ENCODE peak calls at places on chromosomes 4 and X, in six cellular contexts. O, V, K, P, W and E are unnamed samples.

GRCh38 chr4:16253127-16253960 is 27.1 kb upstream of the TAPT1 start:
- DNase-seq in O (peak), V (no peak), K (no peak), P (peak), W (no peak), E (no peak)

GRCh38 chrX:45196701-45197100 is 4.0 kb downstream of the DIPK2B start:
- DNase-seq in O (peak), V (no peak), K (no peak), P (peak), W (no peak), E (no peak)

GRCh38 chrX:141201962-141202361 is 25.0 kb upstream of the LDOC1 start:
- DNase-seq in O (no peak), V (no peak), K (no peak), P (no peak), W (no peak), E (no peak)

GRCh38 chr4:47913328-47913727 is 1.1 kb downstream of the NFXL1 start:
- DNase-seq in O (peak), V (no peak), K (no peak), P (peak), W (no peak), E (no peak)

GRCh38 chr4:158484173-158484885 is 37.4 kb upstream of the RXFP1 start:
- DNase-seq in O (no peak), V (no peak), K (no peak), P (peak), W (no peak), E (no peak)

GRCh38 chrX:141982296-141982695 is 78.6 kb downstream of the MAGEC1 start:
- DNase-seq in O (no peak), V (no peak), K (no peak), P (no peak), W (no peak), E (no peak)

GRCh38 chrX:47613082-47613481 is 6.6 kb downstream of the SYN1 start:
- DNase-seq in O (no peak), V (no peak), K (no peak), P (no peak), W (no peak), E (no peak)

GRCh38 chr4:57131849-57132745 is 21.9 kb upstream of the IGFBP7 start:
- DNase-seq in O (no peak), V (no peak), K (no peak), P (peak), W (no peak), E (no peak)

GRCh38 chrX:646228-646495 is 15.6 kb downstream of the SHOX start:
- DNase-seq in O (no peak), V (no peak), K (no peak), P (no peak), W (no peak), E (no peak)

GRCh38 chr4:40916880-40917279 is 167.1 kb downstream of the NSUN7 start:
- DNase-seq in O (no peak), V (peak), K (peak), P (no peak), W (no peak), E (no peak)

GRCh38 chr4:147110473-147110872 is 164.8 kb upstream of the TTC29 start:
- DNase-seq in O (no peak), V (no peak), K (no peak), P (no peak), W (no peak), E (no peak)

GRCh38 chrX:10350991-10351390 is 194.2 kb downstream of the CLCN4 start:
- DNase-seq in O (peak), V (no peak), K (no peak), P (peak), W (no peak), E (no peak)

GRCh38 chr4:79597266-79597665 is 189.2 kb upstream of the GK2 start:
- DNase-seq in O (peak), V (no peak), K (no peak), P (peak), W (no peak), E (no peak)

GRCh38 chrX:72368796-72369195 is 63.1 kb upstream of the CITED1 start:
- DNase-seq in O (no peak), V (no peak), K (no peak), P (no peak), W (no peak), E (no peak)

GRCh38 chrX:134545524-134545923 is 85.6 kb downstream of the HPRT1 start:
- DNase-seq in O (no peak), V (no peak), K (no peak), P (no peak), W (no peak), E (no peak)

GRCh38 chr4:6689506-6689960 is 4.1 kb upstream of the S100P start:
- DNase-seq in O (no peak), V (no peak), K (no peak), P (no peak), W (no peak), E (no peak)

GRCh38 chrX:68193786-68194185 is 239.5 kb downstream of the OPHN1 start:
- DNase-seq in O (no peak), V (no peak), K (no peak), P (no peak), W (no peak), E (no peak)

GRCh38 chr4:31370866-31371465 is 650.8 kb downstream of the PCDH7 start:
- DNase-seq in O (peak), V (no peak), K (no peak), P (peak), W (no peak), E (no peak)

GRCh38 chrX:53440631-53441517 is 6.7 kb upstream of the HSD17B10 start:
- DNase-seq in O (peak), V (peak), K (no peak), P (peak), W (peak), E (peak)

GRCh38 chr4:11281720-11282119 is 147.0 kb downstream of the HS3ST1 start:
- DNase-seq in O (no peak), V (no peak), K (no peak), P (peak), W (no peak), E (no peak)

GRCh38 chr4:78552398-78553396 is 1.1 kb downstream of the ANXA3 start:
- DNase-seq in O (no peak), V (no peak), K (no peak), P (peak), W (no peak), E (no peak)

GRCh38 chrX:103073442-103073841 is 9.5 kb upstream of the BEX1 start:
- DNase-seq in O (peak), V (no peak), K (no peak), P (no peak), W (no peak), E (no peak)

GRCh38 chr4:20062054-20062453 is 189.7 kb upstream of the SLIT2 start:
- DNase-seq in O (peak), V (no peak), K (no peak), P (no peak), W (no peak), E (no peak)

GRCh38 chr4:20065952-20066351 is 185.8 kb upstream of the SLIT2 start:
- DNase-seq in O (no peak), V (no peak), K (no peak), P (no peak), W (no peak), E (no peak)
- H3K4me3 ChIP-seq in O (no peak), V (no peak), K (no peak), P (no peak), W (no peak), E (no peak)

GRCh38 chr4:85860066-85860465 is 385.1 kb downstream of the ARHGAP24 start:
- DNase-seq in O (peak), V (no peak), K (no peak), P (peak), W (no peak), E (no peak)
- TF ChIP-seq CTCF in O (no peak), V (no peak), K (no peak), P (no peak), W (no peak), E (no peak)

GRCh38 chrX:19746919-19747671 is 140.3 kb downstream of the SH3KBP1 start:
- DNase-seq in O (no peak), V (no peak), K (no peak), P (no peak), W (no peak), E (no peak)
- H3K27ac ChIP-seq in O (no peak), V (no peak), K (peak), P (no peak), W (no peak), E (no peak)

GRCh38 chr4:82785248-82786003 is 13.2 kb downstream of the SCD5 start:
- DNase-seq in O (peak), V (no peak), K (no peak), P (peak), W (no peak), E (no peak)
- H3K4me3 ChIP-seq in O (peak), V (no peak), K (no peak), P (peak), W (no peak), E (no peak)

DNA sequence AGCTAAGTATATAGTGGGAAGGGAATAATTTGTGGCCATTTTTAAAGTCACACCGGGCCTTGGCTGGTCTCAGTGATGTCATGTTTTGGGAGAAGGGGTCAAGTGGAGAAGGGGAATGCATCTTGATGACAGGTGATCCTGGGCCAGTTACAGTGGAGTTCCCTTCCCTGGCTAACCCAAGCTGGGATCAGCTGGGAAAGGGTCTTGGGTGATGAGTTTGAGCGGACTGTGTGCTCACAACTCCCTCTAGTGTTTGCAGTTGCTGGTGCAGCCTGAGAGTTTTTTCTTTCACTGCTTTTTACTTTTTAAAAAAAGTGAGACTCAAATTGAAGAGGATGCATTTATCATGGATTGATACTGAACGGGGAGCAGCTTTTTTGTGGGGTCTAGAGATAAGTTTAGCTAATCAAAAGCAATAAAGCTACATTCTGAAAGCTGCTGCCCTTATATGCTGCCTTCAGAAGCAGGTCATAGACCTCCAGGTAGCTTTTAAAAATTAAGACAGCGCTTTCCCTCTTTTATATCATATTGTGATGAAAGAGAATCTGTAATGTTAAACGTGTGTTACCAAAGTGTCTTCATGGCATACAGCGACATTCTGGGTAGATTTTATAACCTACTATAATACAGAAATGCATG is 164.7 kb downstream of the DCLK2 start:
- DNase-seq in O (peak), V (no peak), K (no peak), P (no peak), W (no peak), E (peak)
- TF ChIP-seq CTCF in O (peak), V (peak), K (peak), P (peak), W (peak), E (peak)

GRCh38 chr4:119873132-119873531 is 193.5 kb downstream of the MAD2L1 start:
- DNase-seq in O (no peak), V (no peak), K (no peak), P (no peak), W (no peak), E (no peak)

GRCh38 chr4:119872344-119873031 is 194.2 kb downstream of the MAD2L1 start:
- DNase-seq in O (no peak), V (no peak), K (no peak), P (no peak), W (no peak), E (no peak)

GRCh38 chr4:119865789-119866188 is 200.9 kb downstream of the MAD2L1 start:
- DNase-seq in O (no peak), V (no peak), K (no peak), P (no peak), W (no peak), E (no peak)

GRCh38 chr4:119873794-119874325 is 192.8 kb downstream of the MAD2L1 start:
- DNase-seq in O (no peak), V (no peak), K (no peak), P (no peak), W (no peak), E (no peak)

DNA sequence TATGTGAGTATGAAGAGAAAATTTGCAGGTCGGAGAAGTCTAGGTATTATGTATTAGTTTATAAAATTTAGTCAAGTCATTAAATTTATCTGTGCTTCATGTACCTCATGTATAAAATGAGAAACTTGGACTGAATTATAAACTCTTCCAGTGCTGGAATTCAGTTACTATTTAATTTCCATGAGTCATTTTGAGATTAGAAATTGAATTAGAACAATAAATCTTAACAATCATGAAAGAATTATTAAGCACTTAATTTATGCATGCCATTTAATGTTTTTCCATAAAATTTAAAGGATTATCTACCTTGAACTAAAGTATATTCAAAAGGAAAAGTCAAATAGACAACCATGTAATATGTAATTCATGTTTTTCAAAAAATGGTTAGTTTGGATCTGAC is 195.8 kb downstream of the MAD2L1 start:
- DNase-seq in O (no peak), V (no peak), K (no peak), P (no peak), W (no peak), E (no peak)
- H3K27ac ChIP-seq in O (no peak), V (no peak), K (no peak), P (no peak), W (peak), E (no peak)

DNA sequence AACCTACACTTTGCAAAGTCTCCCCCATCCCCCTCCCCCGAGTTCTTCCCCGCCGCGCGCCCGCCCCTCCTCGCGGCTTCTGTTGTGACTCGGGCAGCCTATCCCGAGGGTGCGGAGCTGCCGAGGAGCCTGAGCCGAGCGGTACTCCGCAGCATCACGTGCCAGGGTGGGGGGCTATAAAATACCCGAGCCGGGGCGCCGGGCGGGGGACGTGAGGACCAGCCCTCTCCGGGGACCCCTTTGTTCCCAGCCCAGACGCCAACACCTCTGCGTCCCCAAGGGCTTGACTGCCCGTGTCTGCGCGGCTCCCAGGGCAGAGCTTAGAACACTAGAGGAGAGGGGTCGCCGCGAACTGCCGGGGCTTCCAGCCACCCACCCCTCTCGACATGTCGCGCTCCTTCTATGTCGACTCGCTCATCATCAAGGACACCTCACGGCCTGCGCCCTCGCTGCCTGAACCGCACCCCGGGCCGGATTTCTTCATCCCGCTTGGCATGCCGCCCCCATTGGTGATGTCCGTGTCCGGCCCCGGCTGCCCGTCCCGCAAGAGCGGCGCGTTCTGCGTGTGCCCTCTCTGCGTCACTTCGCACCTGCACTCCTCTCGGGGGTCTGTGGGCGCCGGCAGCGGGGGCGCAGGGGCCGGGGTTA is at the start of gene GSX2:
- DNase-seq in O (no peak), V (peak), K (no peak), P (no peak), W (no peak), E (peak)
- H3K4me3 ChIP-seq in O (peak), V (peak), K (peak), P (no peak), W (peak), E (peak)

GRCh38 chrX:26664919-26665318 is 448.9 kb downstream of the MAGEB5 start:
- DNase-seq in O (no peak), V (no peak), K (no peak), P (no peak), W (no peak), E (no peak)
- TF ChIP-seq CTCF in O (no peak), V (no peak), K (no peak), P (no peak), W (no peak), E (no peak)

DNA sequence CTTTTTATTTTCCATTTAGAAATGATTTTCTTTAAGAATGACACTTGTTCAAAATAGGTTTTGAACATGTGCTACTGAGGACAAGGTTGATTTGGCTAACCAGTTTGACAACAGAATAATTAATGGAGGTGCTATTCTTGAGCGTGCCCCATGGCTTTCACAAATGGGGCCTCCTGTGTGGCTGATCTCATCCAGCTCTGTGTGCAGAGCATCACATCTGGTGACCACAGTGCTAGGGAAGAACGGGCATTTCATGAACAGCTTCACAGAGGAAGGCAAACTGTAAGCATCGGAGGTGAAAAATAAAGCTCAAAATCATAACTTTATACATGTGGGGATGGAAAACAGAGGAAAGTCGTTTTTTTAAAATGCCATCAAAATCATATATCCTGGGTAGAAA is 148.6 kb downstream of the SOWAHB start:
- DNase-seq in O (no peak), V (no peak), K (no peak), P (no peak), W (no peak), E (no peak)
- H3K27ac ChIP-seq in O (no peak), V (no peak), K (no peak), P (no peak), W (no peak), E (no peak)